ENCODE peak calls at places on chromosomes 1 and 21, in four cellular contexts. B is KG1, M is Caki2, J is NT2/D1. F is an unnamed sample.

GRCh38 chr1:247118946-247119446 is 14.8 kb upstream of the ZNF669 start:
- DNase-seq in B (no peak), M (no peak), J (peak; percentile 92), F (no peak)

GRCh38 chr21:21612446-21612845 is 614.2 kb downstream of the NCAM2 start:
- DNase-seq in B (no peak), M (peak; percentile 8), J (peak; percentile 82), F (peak; percentile 34)

GRCh38 chr1:227892930-227893695 is 54.6 kb downstream of the WNT9A start:
- DNase-seq in B (no peak), M (no peak), J (no peak), F (no peak)

GRCh38 chr1:39819091-39819812 is 30.6 kb upstream of the BMP8B start:
- DNase-seq in B (no peak), M (no peak), J (no peak), F (no peak)

GRCh38 chr1:9715536-9716226 is 64.2 kb downstream of the PIK3CD start:
- DNase-seq in B (no peak), M (no peak), J (no peak), F (no peak)

GRCh38 chr1:220824031-220824989 is 37.6 kb downstream of the MTARC1 start:
- DNase-seq in B (no peak), M (no peak), J (no peak), F (no peak)

GRCh38 chr1:23561076-23561812 is 1.9 kb upstream of the ID3 start:
- DNase-seq in B (no peak), M (no peak), J (no peak), F (no peak)

GRCh38 chr1:209839875-209840491 is 12.2 kb downstream of the UTP25 start:
- DNase-seq in B (no peak), M (peak; percentile 79), J (no peak), F (peak; percentile 95)

GRCh38 chr1:161725888-161726630 is 4.7 kb downstream of the FCRLB start:
- DNase-seq in B (peak; percentile 53), M (peak; percentile 73), J (peak; percentile 36), F (no peak)

GRCh38 chr1:212754193-212754592 is 37.4 kb downstream of the NSL1 start:
- DNase-seq in B (no peak), M (no peak), J (no peak), F (no peak)